ENCODE peak calls at places on chromosome X, in seven cellular contexts. I is fibroblast of villous mesenchyme; W is stimulated activated CD4-positive, alpha-beta T cell treated with anti-CD3 and anti-CD28 coated beads, Interleukin-15, amount 100 ng/mL, for 24 hours; S is heart right ventricle; E is HEK293T; Y is A549; J is neural crest cell. L is an unnamed sample.

GRCh38 chrX:78455901-78456300 is 128.5 kb upstream of the CYSLTR1 start:
- DNase-seq in I (no peak), W (no peak), S (no peak), E (no peak), Y (peak), J (no peak), L (peak)

GRCh38 chrX:34341258-34341657 is 209.1 kb upstream of the FAM47A start:
- DNase-seq in I (no peak), W (no peak), S (no peak), E (no peak), Y (peak), J (no peak), L (no peak)

GRCh38 chrX:74246524-74246923 is 57.5 kb upstream of the ZCCHC13 start:
- DNase-seq in I (peak), W (no peak), S (no peak), E (no peak), Y (peak), J (no peak), L (peak)

GRCh38 chrX:9302400-9302799 is 162.5 kb upstream of the TBL1X start:
- DNase-seq in I (no peak), W (no peak), S (no peak), E (no peak), Y (no peak), J (no peak), L (no peak)

GRCh38 chrX:81206471-81206870 is 4.6 kb downstream of the SH3BGRL start:
- DNase-seq in I (no peak), W (no peak), S (no peak), E (no peak), Y (no peak), J (no peak), L (no peak)

GRCh38 chrX:115898382-115899001 is 272.1 kb upstream of the AGTR2 start:
- DNase-seq in I (peak), W (no peak), S (no peak), E (peak), Y (peak), J (no peak), L (no peak)

GRCh38 chrX:95764972-95765451 is 919.6 kb upstream of the DIAPH2 start:
- DNase-seq in I (peak), W (no peak), S (no peak), E (peak), Y (peak), J (peak), L (peak)

GRCh38 chrX:7264399-7264798 is 116.4 kb upstream of the PUDP start:
- DNase-seq in I (no peak), W (no peak), S (no peak), E (no peak), Y (no peak), J (no peak), L (no peak)

GRCh38 chrX:153653556-153653955 is 6.6 kb downstream of the DUSP9 start:
- DNase-seq in I (no peak), W (no peak), S (no peak), E (no peak), Y (no peak), J (no peak), L (no peak)

GRCh38 chrX:38458071-38458470 is 103.3 kb upstream of the TSPAN7 start:
- DNase-seq in I (no peak), W (no peak), S (no peak), E (no peak), Y (peak), J (no peak), L (no peak)

GRCh38 chrX:129843209-129843458 is 552 bp downstream of the ZDHHC9 start:
- DNase-seq in I (no peak), W (no peak), S (no peak), E (no peak), Y (no peak), J (no peak), L (no peak)

GRCh38 chrX:132576945-132577344 is 88.1 kb upstream of the MBNL3 start:
- DNase-seq in I (no peak), W (no peak), S (no peak), E (no peak), Y (no peak), J (no peak), L (no peak)

GRCh38 chrX:20906571-20906970 is 467.6 kb upstream of the CNKSR2 start:
- DNase-seq in I (no peak), W (no peak), S (no peak), E (no peak), Y (peak), J (no peak), L (peak)

GRCh38 chrX:134631404-134632346 is 26.6 kb downstream of the PLAC1 start:
- DNase-seq in I (peak), W (no peak), S (no peak), E (no peak), Y (no peak), J (no peak), L (no peak)